ENCODE peak calls at places on chromosomes 11 and 22, in five cellular contexts. J, F, Z, U and P are unnamed samples.

GRCh38 chr22:30192427-30192826 is 54.1 kb downstream of the LIF start:
- DNase-seq in Z (no peak), F (no peak), U (no peak), J (no peak), P (no peak)

GRCh38 chr11:7449196-7449840 is 36.0 kb upstream of the OLFML1 start:
- DNase-seq in Z (no peak), F (no peak), U (no peak), J (peak), P (no peak)

GRCh38 chr11:97143463-97143862 is 753.6 kb downstream of the JRKL start:
- DNase-seq in U (no peak), Z (no peak), J (no peak), F (no peak), P (no peak)

GRCh38 chr22:25510926-25511325 is 53.5 kb upstream of the GRK3 start:
- DNase-seq in Z (no peak), J (no peak), F (no peak), U (no peak), P (no peak)

GRCh38 chr11:88972210-88972609 is 93.6 kb downstream of the GRM5 start:
- DNase-seq in J (no peak), F (no peak), U (no peak), Z (no peak), P (no peak)

GRCh38 chr11:72901374-72901773 is 87.2 kb downstream of the ATG16L2 start:
- DNase-seq in J (no peak), F (no peak), U (no peak), Z (no peak), P (no peak)

GRCh38 chr11:101862410-101863233 is 52.2 kb upstream of the CEP126 start:
- DNase-seq in J (peak), Z (no peak), U (no peak), F (peak), P (peak)

GRCh38 chr11:65651339-65651588 is 11.5 kb downstream of the RELA start:
- DNase-seq in J (no peak), F (no peak), U (no peak), Z (no peak), P (no peak)

GRCh38 chr22:35866646-35867045 is 149.0 kb downstream of the APOL5 start:
- DNase-seq in U (no peak), Z (no peak), J (no peak), F (no peak), P (no peak)

GRCh38 chr11:114209904-114210303 is 86.3 kb upstream of the NNMT start:
- DNase-seq in J (peak), U (no peak), F (no peak), Z (no peak), P (no peak)